ENCODE peak calls at places on chromosomes 2 and 18, in five cellular contexts. J is T-cell, H is hypothalamus, Y is midbrain, E is right cardiac atrium. D is an unnamed sample.

GRCh38 chr2:28976584-28976983 is 4.5 kb upstream of the TOGARAM2 start:
- DNase-seq in H (no peak), Y (no peak), E (peak; percentile 37), J (no peak), D (no peak)

GRCh38 chr2:229675569-229675968 is 38.8 kb downstream of the DNER start:
- DNase-seq in E (no peak), Y (no peak), J (no peak), H (no peak), D (no peak)

GRCh38 chr18:21481739-21482138 is 118.8 kb downstream of the ESCO1 start:
- DNase-seq in E (no peak), J (no peak), H (no peak), Y (no peak), D (no peak)

GRCh38 chr2:160241251-160242137 is 41.4 kb upstream of the ITGB6 start:
- DNase-seq in H (no peak), J (no peak), E (peak; percentile 36), Y (no peak), D (peak; percentile 73)

GRCh38 chr18:67525328-67526110 is 9.0 kb upstream of the DSEL start:
- DNase-seq in H (peak; percentile 53), E (peak; percentile 54), J (no peak), Y (peak; percentile 49), D (peak; percentile 91)

GRCh38 chr2:184562532-184562931 is 35.8 kb upstream of the ZNF804A start:
- DNase-seq in J (no peak), H (no peak), E (no peak), Y (no peak), D (no peak)

GRCh38 chr2:45190481-45190880 is 181.2 kb upstream of the SIX2 start:
- DNase-seq in Y (no peak), E (no peak), H (no peak), J (no peak), D (no peak)

GRCh38 chr2:79702934-79703333 is 190.1 kb downstream of the CTNNA2 start:
- DNase-seq in E (no peak), Y (no peak), H (no peak), J (no peak), D (no peak)

GRCh38 chr18:48391863-48392262 is 17.3 kb downstream of the ZBTB7C start:
- DNase-seq in H (peak; percentile 18), E (peak; percentile 41), J (no peak), Y (peak; percentile 20), D (no peak)

GRCh38 chr2:214395040-214395439 is 15.8 kb upstream of the VWC2L start:
- DNase-seq in H (no peak), J (no peak), E (no peak), Y (no peak), D (no peak)

GRCh38 chr2:229996320-229996719 is 72.4 kb downstream of the SLC16A14 start:
- DNase-seq in Y (no peak), E (no peak), H (no peak), J (no peak), D (no peak)

GRCh38 chr2:26693287-26693849 is 846 bp downstream of the KCNK3 start:
- DNase-seq in E (peak; percentile 46), J (no peak), H (no peak), Y (no peak), D (no peak)

GRCh38 chr2:150327546-150328495 is 159.6 kb downstream of the RND3 start:
- DNase-seq in J (no peak), H (peak; percentile 28), Y (no peak), E (no peak), D (no peak)

GRCh38 chr2:217204358-217204757 is 344.5 kb upstream of the TNP1 start:
- DNase-seq in E (no peak), J (no peak), Y (no peak), H (no peak), D (no peak)

GRCh38 chr2:105328281-105329196 is 996 bp downstream of the TGFBRAP1 start:
- DNase-seq in J (no peak), E (no peak), H (no peak), Y (peak; percentile 29), D (peak; percentile 85)

GRCh38 chr2:29420484-29420883 is 305.3 kb downstream of the CLIP4 start:
- DNase-seq in H (no peak), J (no peak), Y (no peak), E (no peak), D (no peak)

GRCh38 chr2:131801210-131801744 is 273.6 kb downstream of the CCDC74A start:
- DNase-seq in E (peak; percentile 12), J (no peak), H (no peak), Y (no peak), D (no peak)

GRCh38 chr2:222561817-222562424 is 94.0 kb downstream of the FARSB start:
- DNase-seq in E (no peak), J (peak; percentile 1), H (no peak), Y (peak; percentile 52), D (peak; percentile 26)

GRCh38 chr2:128214251-128214650 is 104.4 kb downstream of the HS6ST1 start:
- DNase-seq in Y (no peak), J (no peak), H (no peak), E (no peak), D (no peak)

GRCh38 chr2:26977012-26977411 is 6.6 kb downstream of the MAPRE3 start:
- DNase-seq in E (no peak), H (no peak), Y (no peak), J (no peak), D (no peak)

GRCh38 chr18:60064271-60064670 is 164.5 kb downstream of the PMAIP1 start:
- DNase-seq in H (no peak), J (no peak), E (no peak), Y (no peak), D (no peak)

GRCh38 chr2:219520079-219520478 is 5.8 kb downstream of the ASIC4 start:
- DNase-seq in Y (no peak), H (no peak), E (no peak), J (no peak), D (no peak)

GRCh38 chr18:23862071-23862470 is 152.5 kb upstream of the TTC39C start:
- DNase-seq in J (no peak), H (no peak), Y (no peak), E (no peak), D (peak; percentile 35)

GRCh38 chr2:10267551-10268465 is 34.9 kb upstream of the HPCAL1 start:
- DNase-seq in E (no peak), J (no peak), H (no peak), Y (no peak), D (no peak)

GRCh38 chr2:70043252-70043875 is 43.9 kb upstream of the PCBP1 start:
- DNase-seq in J (peak; percentile 17), H (no peak), Y (no peak), E (peak; percentile 22), D (no peak)

GRCh38 chr2:101063352-101063751 is 61.3 kb downstream of the RPL31 start:
- DNase-seq in H (no peak), J (no peak), E (no peak), Y (no peak), D (peak; percentile 83)

GRCh38 chr2:171434671-171434980 is 600 bp downstream of the DCAF17 start:
- DNase-seq in J (no peak), H (peak; percentile 56), Y (peak; percentile 78), E (peak; percentile 73), D (no peak)

GRCh38 chr2:189933911-189934399 is 128.6 kb downstream of the MSTN start:
- DNase-seq in H (no peak), J (no peak), Y (no peak), E (no peak), D (no peak)

GRCh38 chr2:157261199-157261782 is 3.8 kb downstream of the GALNT5 start:
- DNase-seq in E (no peak), Y (no peak), J (no peak), H (no peak), D (no peak)

GRCh38 chr2:53994735-53995538 is 24.1 kb upstream of the PSME4 start:
- DNase-seq in H (no peak), J (no peak), E (no peak), Y (no peak), D (no peak)

GRCh38 chr18:12883684-12884520 is at the start of gene PTPN2:
- DNase-seq in J (peak; percentile 88), Y (peak; percentile 93), E (peak; percentile 97), H (peak; percentile 86), D (peak; percentile 84)

GRCh38 chr2:128376241-128377041 is 57.8 kb upstream of the HS6ST1 start:
- DNase-seq in E (no peak), H (no peak), Y (no peak), J (no peak), D (no peak)

GRCh38 chr2:100639588-100640195 is 76.9 kb downstream of the PDCL3 start:
- DNase-seq in Y (no peak), J (no peak), E (no peak), H (no peak), D (peak; percentile 4)

GRCh38 chr2:10195278-10196219 is 73.0 kb downstream of the RRM2 start:
- DNase-seq in H (no peak), Y (no peak), E (no peak), J (no peak), D (no peak)

GRCh38 chr18:62249478-62250097 is 62.5 kb downstream of the RELCH start:
- DNase-seq in J (peak; percentile 67), Y (peak; percentile 63), H (peak; percentile 30), E (peak; percentile 71), D (peak; percentile 48)

GRCh38 chr2:74567862-74568261 is 13.3 kb downstream of the DOK1 start:
- DNase-seq in Y (no peak), J (no peak), E (no peak), H (no peak), D (no peak)

GRCh38 chr2:108412995-108413726 is 35.4 kb downstream of the SULT1C4 start:
- DNase-seq in E (no peak), Y (no peak), J (no peak), H (no peak), D (no peak)

GRCh38 chr2:120346034-120346666 is at the start of gene INHBB:
- DNase-seq in J (no peak), H (no peak), Y (no peak), E (no peak), D (no peak)

D was measured in pulmonary artery endothelial cell.